ENCODE peak calls at places on chromosomes 7 and 10, in six cellular contexts. D is iPS-NIHi11; J is foreskin melanocyte; F is omental fat pad; B is activated naive CD4-positive, alpha-beta T cell treated with anti-CD3 and anti-CD28 coated beads, Interleukin-2, amount 10 ng/mL, durations not matched to agents 7 days and 5 days; S is ovary. W is an unnamed sample.

GRCh38 chr10:63208981-63209380 is 75.9 kb downstream of the NRBF2 start:
- DNase-seq in B (no peak), S (no peak), D (peak; percentile 30), J (no peak), F (no peak), W (no peak)

GRCh38 chr10:11245510-11245909 is 227.8 kb downstream of the CELF2 start:
- DNase-seq in S (no peak), F (no peak), J (no peak), B (no peak), D (no peak), W (peak; percentile 46)

GRCh38 chr10:104581884-104582603 is 59.0 kb upstream of the SORCS3 start:
- DNase-seq in F (no peak), S (no peak), J (no peak), B (no peak), D (no peak), W (no peak)

GRCh38 chr7:102834999-102835398 is 77.8 kb upstream of the LRRC17 start:
- DNase-seq in F (no peak), J (peak; percentile 72), S (no peak), B (peak; percentile 27), D (no peak), W (no peak)

GRCh38 chr10:121956111-121957061 is 18.6 kb downstream of the NSMCE4A start:
- DNase-seq in D (no peak), B (no peak), S (no peak), F (no peak), J (no peak), W (no peak)

GRCh38 chr7:151313857-151314256 is 27.8 kb upstream of the NUB1 start:
- DNase-seq in J (no peak), D (no peak), F (peak; percentile 29), B (peak; percentile 25), S (no peak), W (no peak)

GRCh38 chr10:32413513-32413912 is 32.4 kb upstream of the CCDC7 start:
- DNase-seq in D (no peak), F (no peak), S (no peak), B (no peak), J (no peak), W (peak; percentile 11)

GRCh38 chr10:34936061-34936460 is 121.0 kb upstream of the PARD3 start:
- DNase-seq in F (no peak), B (no peak), D (no peak), J (no peak), S (no peak), W (no peak)

GRCh38 chr7:73912223-73912622 is 51.3 kb downstream of the TMEM270 start:
- DNase-seq in J (no peak), B (no peak), S (no peak), F (no peak), D (no peak), W (no peak)

GRCh38 chr10:133315847-133316246 is 7.1 kb downstream of the ZNF511 start:
- DNase-seq in J (no peak), F (no peak), S (no peak), D (no peak), B (no peak), W (no peak)

GRCh38 chr7:4683884-4684565 is 1.9 kb downstream of the FOXK1 start:
- DNase-seq in J (peak; percentile 52), F (no peak), D (no peak), S (peak; percentile 65), B (peak; percentile 59), W (no peak)

GRCh38 chr7:94145602-94146001 is 141.4 kb upstream of the BET1 start:
- DNase-seq in B (no peak), S (no peak), D (no peak), J (no peak), F (no peak), W (no peak)

GRCh38 chr10:107814865-107815487 is 650.5 kb upstream of the SORCS1 start:
- DNase-seq in F (peak; percentile 24), B (no peak), S (no peak), D (peak; percentile 49), J (peak; percentile 75), W (no peak)

GRCh38 chr7:45064047-45064725 is 24.6 kb downstream of the NACAD start:
- DNase-seq in D (no peak), B (no peak), S (no peak), F (no peak), J (no peak), W (no peak)

GRCh38 chr10:98748298-98748697 is 301.6 kb upstream of the HPS1 start:
- DNase-seq in J (peak; percentile 36), B (no peak), S (no peak), F (no peak), D (peak; percentile 39), W (no peak)

GRCh38 chr7:41147651-41148360 is 555.1 kb downstream of the INHBA start:
- DNase-seq in D (no peak), S (no peak), B (no peak), J (no peak), F (no peak), W (no peak)

GRCh38 chr7:101636822-101637623 is 7.9 kb upstream of the MYL10 start:
- DNase-seq in F (no peak), S (no peak), D (no peak), B (no peak), J (no peak), W (no peak)

GRCh38 chr10:132497788-132498561 is 39.6 kb upstream of the INPP5A start:
- DNase-seq in F (no peak), S (peak; percentile 17), J (no peak), B (no peak), D (no peak), W (no peak)

GRCh38 chr10:31602541-31603244 is 283.7 kb downstream of the ZEB1 start:
- DNase-seq in J (peak; percentile 42), D (peak; percentile 70), S (peak; percentile 82), B (no peak), F (peak; percentile 67), W (no peak)

GRCh38 chr10:54484186-54484585 is 316.8 kb downstream of the PCDH15 start:
- DNase-seq in B (no peak), D (no peak), S (no peak), F (no peak), J (no peak), W (no peak)

GRCh38 chr7:116806046-116806944 is 56.1 kb upstream of the CAPZA2 start:
- DNase-seq in S (no peak), B (no peak), D (no peak), J (no peak), F (no peak), W (no peak)

GRCh38 chr10:34859170-34859569 is 44.1 kb upstream of the PARD3 start:
- DNase-seq in S (no peak), F (no peak), B (no peak), J (no peak), D (no peak), W (no peak)

GRCh38 chr10:95363303-95363912 is 72.6 kb upstream of the PDLIM1 start:
- DNase-seq in S (no peak), J (peak; percentile 39), B (peak; percentile 68), F (no peak), D (peak; percentile 80), W (no peak)

GRCh38 chr10:34010891-34011290 is 676.4 kb upstream of the NRP1 start:
- DNase-seq in F (no peak), B (no peak), D (no peak), S (no peak), J (no peak), W (no peak)

GRCh38 chr7:122944682-122945303 is 50.7 kb downstream of the TAS2R16 start:
- DNase-seq in F (no peak), D (no peak), J (no peak), S (no peak), B (no peak), W (no peak)

GRCh38 chr7:134329614-134330316 is 13.0 kb upstream of the SLC35B4 start:
- DNase-seq in B (no peak), J (no peak), F (no peak), D (no peak), S (no peak), W (no peak)

GRCh38 chr7:43647314-43647691 is 64.4 kb downstream of the STK17A start:
- DNase-seq in B (no peak), F (no peak), D (peak; percentile 55), J (no peak), S (no peak), W (no peak)

GRCh38 chr7:124840435-124840834 is 74.8 kb upstream of the GPR37 start:
- DNase-seq in S (no peak), J (peak; percentile 19), F (no peak), D (no peak), B (no peak), W (no peak)

GRCh38 chr7:47327698-47328391 is 254.1 kb downstream of the TNS3 start:
- DNase-seq in F (no peak), D (peak; percentile 86), B (no peak), J (peak; percentile 87), S (peak; percentile 88), W (no peak)

GRCh38 chr7:151019130-151019447 is 5.2 kb downstream of the ATG9B start:
- DNase-seq in F (no peak), S (no peak), B (no peak), D (no peak), J (no peak), W (no peak)